ENCODE peak calls at places on chromosomes 12 and 14, in six cellular contexts. A is heart left ventricle, R is SK-N-SH, W is heart right ventricle, J is A549, X is body of pancreas. D is an unnamed sample. For H3K9me3, the result is how much of the 10 kb centered on the place peaks cover.

GRCh38 chr12:100566887-100567637 is 6.4 kb upstream of the GAS2L3 start:
- DNase-seq in A (peak), W (no peak), R (no peak), X (no peak), J (no peak), D (no peak)

GRCh38 chr12:6223545-6223944 is 23.3 kb downstream of the CD9 start:
- DNase-seq in A (no peak), J (no peak), W (no peak), X (no peak), R (no peak), D (no peak)

GRCh38 chr12:65662590-65662989 is 161.7 kb upstream of the HMGA2 start:
- DNase-seq in X (no peak), J (no peak), R (no peak), W (no peak), A (no peak), D (no peak)

GRCh38 chr12:4270016-4270669 is 3.4 kb upstream of the CCND2 start:
- DNase-seq in X (no peak), J (no peak), W (peak), A (no peak), R (no peak), D (no peak)

GRCh38 chr12:84842406-84843013 is 70.1 kb downstream of the SLC6A15 start:
- DNase-seq in X (no peak), J (peak), R (peak), W (no peak), A (no peak), D (peak)

GRCh38 chr12:44876554-44877275 is 600 bp upstream of the NELL2 start:
- DNase-seq in R (peak), W (peak), X (peak), J (peak), A (no peak), D (peak)

GRCh38 chr14:46053221-46053620 is 598.4 kb downstream of the RPL10L start:
- DNase-seq in X (no peak), W (no peak), J (no peak), R (no peak), A (no peak), D (no peak)

GRCh38 chr12:33676866-33677265 is 237.2 kb upstream of the SYT10 start:
- DNase-seq in X (no peak), R (no peak), W (no peak), J (no peak), A (no peak), D (no peak)

GRCh38 chr14:56004807-56005579 is 113.2 kb upstream of the PELI2 start:
- DNase-seq in J (peak), X (peak), W (no peak), A (peak), R (no peak), D (no peak)

GRCh38 chr14:37051680-37052079 is 120.7 kb downstream of the SLC25A21 start:
- DNase-seq in J (no peak), W (no peak), A (no peak), R (no peak), X (peak), D (no peak)

GRCh38 chr12:98106201-98106600 is 409.2 kb upstream of the TMPO start:
- DNase-seq in R (no peak), A (no peak), W (no peak), J (no peak), X (no peak), D (peak)

GRCh38 chr12:5210918-5211290 is 167.2 kb downstream of the KCNA5 start:
- DNase-seq in W (no peak), R (no peak), X (no peak), J (no peak), A (no peak), D (no peak)

GRCh38 chr14:46887144-46887543 is 235.6 kb upstream of the RPL10L start:
- DNase-seq in W (no peak), J (no peak), A (no peak), R (no peak), X (no peak), D (no peak)

GRCh38 chr12:124302241-124302806 is 7.4 kb downstream of the RFLNA start:
- DNase-seq in A (no peak), R (no peak), X (no peak), J (no peak), W (no peak), D (no peak)

GRCh38 chr14:55766071-55766470 is 186.1 kb downstream of the KTN1 start:
- DNase-seq in J (no peak), A (no peak), W (no peak), R (no peak), X (no peak), D (no peak)

GRCh38 chr12:123142948-123143752 is 7.7 kb downstream of the PITPNM2 start:
- DNase-seq in J (peak), X (no peak), R (no peak), A (no peak), W (no peak), D (peak)

GRCh38 chr12:85657251-85657650 is 179.0 kb downstream of the RASSF9 start:
- DNase-seq in R (no peak), X (no peak), W (no peak), A (no peak), J (no peak), D (no peak)

GRCh38 chr14:23058654-23059504 is 1.6 kb upstream of the CDH24 start:
- DNase-seq in X (no peak), A (no peak), R (no peak), J (no peak), W (no peak), D (no peak)

GRCh38 chr14:99273025-99273723 is 1.2 kb upstream of the BCL11B start:
- DNase-seq in R (peak), J (peak), W (no peak), A (no peak), X (no peak), D (peak)

GRCh38 chr12:15712823-15713663 is 76.1 kb downstream of the EPS8 start:
- DNase-seq in A (peak), W (no peak), R (no peak), J (peak), X (peak), D (no peak)

GRCh38 chr12:127306604-127307215 is 960.3 kb upstream of the TMEM132C start:
- DNase-seq in J (no peak), W (no peak), R (no peak), A (no peak), X (no peak), D (no peak)

GRCh38 chr12:125983094-125983783 is 918.0 kb downstream of the AACS start:
- DNase-seq in X (peak), A (no peak), J (peak), R (peak), W (peak), D (peak)

GRCh38 chr14:54117401-54117800 is 160.8 kb upstream of the BMP4 start:
- DNase-seq in J (no peak), W (no peak), R (no peak), A (no peak), X (no peak), D (no peak)

GRCh38 chr12:82870825-82871377 is 184.2 kb downstream of the TMTC2 start:
- DNase-seq in J (no peak), R (no peak), A (no peak), X (no peak), W (no peak), D (no peak)

GRCh38 chr14:95359974-95360826 is 40.5 kb upstream of the CLMN start:
- DNase-seq in X (peak), R (no peak), W (no peak), J (no peak), A (no peak), D (no peak)

GRCh38 chr14:100604709-100605108 is 17.5 kb upstream of the BEGAIN start:
- DNase-seq in W (no peak), X (no peak), R (no peak), J (no peak), A (no peak), D (no peak)

GRCh38 chr14:95318870-95319311 is 817 bp downstream of the CLMN start:
- DNase-seq in J (no peak), R (no peak), W (no peak), A (no peak), X (no peak), D (peak)

GRCh38 chr12:104790296-104791125 is 167.6 kb downstream of the SLC41A2 start:
- DNase-seq in W (peak), X (peak), A (peak), J (peak), R (peak), D (peak)

GRCh38 chr14:80323266-80323665 is 112.0 kb upstream of the DIO2 start:
- DNase-seq in W (no peak), J (no peak), A (no peak), R (no peak), X (no peak), D (no peak)

GRCh38 chr12:94571556-94571955 is 78.8 kb downstream of the TMCC3 start:
- DNase-seq in X (peak), J (peak), A (peak), R (no peak), W (no peak), D (no peak)

GRCh38 chr12:10304161-10304574 is 3.5 kb upstream of the KLRD1 start:
- DNase-seq in X (no peak), J (no peak), W (no peak), R (no peak), A (no peak), D (no peak)

GRCh38 chr12:102300824-102301461 is 103.3 kb upstream of the PMCH start:
- DNase-seq in R (peak), W (no peak), J (peak), X (peak), A (no peak), D (peak)

GRCh38 chr12:72133497-72134055 is 138.6 kb upstream of the TRHDE start:
- DNase-seq in J (no peak), A (no peak), W (no peak), R (no peak), X (no peak), D (peak)
- TF ChIP-seq CTCF in J (no peak), A (no peak), W (no peak), R (peak), X (no peak), D (peak)

GRCh38 chr14:105867961-105868599 is 341.7 kb downstream of the TMEM121 start:
- DNase-seq in J (no peak), R (no peak), A (peak), X (peak), W (no peak), D (peak)
- H3K9me3 ChIP-seq in J (under half), R (under half), A (under half), X (under half), W (under half), D (under half)

GRCh38 chr12:111379942-111380554 is 11.2 kb upstream of the PHETA1 start:
- DNase-seq in A (no peak), J (no peak), X (no peak), W (no peak), R (no peak), D (no peak)
- TF ChIP-seq CTCF in A (no peak), J (no peak), X (no peak), W (no peak), R (no peak), D (no peak)

DNA sequence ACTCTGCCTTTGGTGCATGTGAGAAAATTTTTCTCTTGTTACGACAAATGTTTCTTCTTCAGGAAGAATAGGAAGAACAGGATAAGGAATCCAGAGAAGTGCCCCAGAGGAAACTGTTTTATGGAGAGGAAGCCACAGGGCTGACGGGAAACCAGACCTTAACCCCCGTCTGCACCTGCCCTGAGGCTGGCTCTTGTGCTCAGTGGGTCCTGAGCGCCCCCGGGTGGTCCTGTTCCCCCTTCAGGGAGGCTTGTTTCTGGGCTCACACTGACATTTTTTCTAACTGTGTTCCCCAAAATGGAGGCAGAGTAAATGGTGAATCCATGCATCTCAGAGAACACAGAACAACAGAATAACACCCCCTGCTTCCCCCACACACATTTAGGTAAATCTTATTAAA is 691.8 kb downstream of the TMEM121 start:
- DNase-seq in W (no peak), R (no peak), J (no peak), A (no peak), X (no peak), D (no peak)
- H3K9me3 ChIP-seq in W (under half), R (under half), J (under half), A (under half), X (under half), D (under half)

DNA sequence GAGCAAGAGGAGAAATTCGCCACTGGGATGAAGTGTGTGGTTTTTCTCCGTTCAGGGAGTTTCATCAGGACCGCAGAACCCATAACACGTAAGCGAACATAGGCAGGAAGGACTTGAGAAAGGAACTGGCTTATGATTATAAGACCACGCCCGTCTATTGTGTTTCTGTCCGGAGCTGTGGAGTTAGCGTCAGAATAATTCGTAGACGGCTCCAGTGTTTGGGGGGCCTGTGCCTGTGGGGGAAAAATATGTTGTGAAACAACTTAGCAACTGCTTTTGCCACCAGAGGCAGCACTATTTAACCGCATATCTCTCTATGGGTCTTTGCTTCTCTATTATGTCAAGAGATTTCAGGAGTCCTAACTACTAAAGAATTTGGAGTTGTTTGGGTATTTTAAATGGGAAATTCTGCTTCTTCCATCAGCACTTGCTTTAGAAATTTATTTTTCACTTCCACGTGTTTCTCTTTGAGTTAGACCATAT is 506 bp upstream of the CLEC14A start:
- DNase-seq in R (no peak), A (no peak), W (peak), J (no peak), X (peak), D (no peak)
- TF ChIP-seq CTCF in R (no peak), A (peak), W (peak), J (no peak), X (no peak), D (no peak)

GRCh38 chr14:105857223-105857815 is 330.9 kb downstream of the TMEM121 start:
- DNase-seq in J (no peak), A (no peak), W (no peak), X (peak), R (no peak), D (no peak)

GRCh38 chr14:105858676-105859025 is 332.3 kb downstream of the TMEM121 start:
- DNase-seq in A (no peak), W (no peak), X (peak), J (no peak), R (no peak), D (peak)

GRCh38 chr14:105856676-105857222 is 330.4 kb downstream of the TMEM121 start:
- DNase-seq in X (peak), W (no peak), A (no peak), R (peak), J (no peak), D (no peak)

GRCh38 chr14:105859717-105860614 is 333.6 kb downstream of the TMEM121 start:
- DNase-seq in R (no peak), J (no peak), X (peak), W (peak), A (no peak), D (peak)

DNA sequence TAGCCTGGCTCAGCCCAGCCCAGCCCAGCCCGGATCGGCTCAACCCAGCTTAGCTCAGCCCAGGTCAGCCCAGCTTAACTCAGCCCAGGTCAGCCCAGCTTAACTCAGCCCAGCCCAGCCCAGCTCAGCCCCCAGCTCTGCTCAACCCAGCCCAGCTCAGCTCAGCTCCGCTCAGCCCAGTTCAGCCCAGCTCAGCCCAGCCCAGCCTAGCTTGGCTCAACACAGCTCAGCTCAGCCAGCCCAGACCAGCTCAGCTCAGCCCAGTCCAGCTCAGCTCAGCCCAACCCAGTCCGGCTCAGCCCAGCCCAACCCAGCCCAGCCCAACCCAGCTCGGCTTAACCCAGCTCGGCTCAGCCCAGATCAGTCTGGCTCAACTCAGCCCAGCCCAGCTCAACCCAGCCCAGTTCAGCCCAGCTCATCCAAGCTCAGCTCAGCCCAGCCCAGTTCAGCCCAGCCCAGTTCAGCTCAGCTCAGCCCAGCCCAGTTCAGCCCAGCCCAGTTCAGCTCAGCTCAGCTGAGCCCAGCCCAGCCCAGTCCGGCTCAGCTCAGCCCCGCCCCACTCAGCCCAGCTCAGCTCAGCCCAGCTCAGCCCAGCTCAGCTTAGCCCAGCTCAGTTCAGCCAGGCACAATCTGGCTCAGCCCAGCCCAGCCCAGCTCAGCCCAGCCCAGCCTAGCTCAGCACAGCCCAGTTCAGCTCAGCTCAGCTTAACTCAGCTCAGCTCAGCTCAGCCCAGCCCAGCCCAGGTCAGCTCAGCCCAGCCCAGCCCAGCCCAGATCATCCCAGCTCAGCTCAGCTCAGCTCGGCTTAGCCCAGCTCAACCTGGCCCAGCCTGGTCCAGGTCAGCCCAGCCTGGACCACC is 331.7 kb downstream of the TMEM121 start:
- DNase-seq in X (peak), A (no peak), R (no peak), W (no peak), J (no peak), D (peak)
- H3K9me3 ChIP-seq in X (under half), A (under half), R (under half), W (under half), J (under half), D (under half)

DNA sequence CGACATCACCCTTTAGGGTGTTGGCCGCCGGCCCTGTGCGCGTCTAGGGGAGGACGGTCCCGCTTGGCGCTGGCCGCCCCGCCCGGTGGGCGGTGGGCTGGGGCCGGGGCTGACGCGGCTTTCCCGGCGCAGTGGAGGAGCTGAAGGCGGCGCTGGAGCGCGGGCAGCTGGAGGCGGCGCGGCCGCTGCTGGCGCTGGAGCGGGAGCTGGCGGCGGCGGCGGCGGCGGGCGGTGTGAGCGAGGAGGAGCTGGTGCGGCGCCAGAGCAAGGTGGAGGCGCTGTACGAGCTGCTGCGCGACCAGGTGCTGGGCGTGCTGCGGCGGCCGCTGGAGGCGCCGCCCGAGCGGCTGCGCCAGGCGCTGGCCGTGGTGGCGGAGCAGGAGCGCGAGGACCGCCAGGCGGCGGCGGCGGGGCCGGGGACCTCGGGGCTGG is 3.6 kb downstream of the TNFAIP2 start:
- DNase-seq in X (peak), A (no peak), W (peak), R (peak), J (no peak), D (peak)
- TF ChIP-seq CTCF in X (peak), A (no peak), W (peak), R (peak), J (no peak), D (peak)

GRCh38 chr14:106055257-106055656 is 528.9 kb downstream of the TMEM121 start:
- DNase-seq in W (no peak), X (no peak), J (no peak), A (no peak), R (no peak), D (no peak)
- H3K9me3 ChIP-seq in W (under half), X (under half), J (under half), A (under half), R (under half), D (under half)

D was measured in WERI-Rb-1.